ENCODE peak calls at places on chromosomes 2 and 18, in six cellular contexts. B is K562, W is A549, G is GM12878, I is endothelial cell of umbilical vein, Z is HepG2. X is an unnamed sample.

GRCh38 chr18:35355140-35355618 is 11.0 kb upstream of the ZNF24 start:
- DNase-seq in B (no peak), W (no peak), G (no peak), I (peak; percentile 86), Z (peak; percentile 85), X (peak; percentile 82)

GRCh38 chr18:64398320-64398719 is 249.4 kb upstream of the LINC00305 start:
- DNase-seq in B (no peak), W (no peak), G (no peak), I (no peak), Z (no peak), X (no peak)

GRCh38 chr2:239391286-239392071 is 9.3 kb downstream of the HDAC4 start:
- DNase-seq in B (no peak), W (no peak), G (no peak), I (no peak), Z (no peak), X (no peak)

GRCh38 chr18:38077219-38077618 is 511.6 kb upstream of the CELF4 start:
- DNase-seq in B (no peak), W (no peak), G (no peak), I (no peak), Z (no peak), X (peak; percentile 46)

GRCh38 chr2:11850082-11850481 is 103.7 kb downstream of the LPIN1 start:
- DNase-seq in B (no peak), W (no peak), G (no peak), I (no peak), Z (no peak), X (no peak)

GRCh38 chr2:121489944-121490585 is 40.6 kb upstream of the RNU4ATAC start:
- DNase-seq in B (no peak), W (no peak), G (no peak), I (no peak), Z (no peak), X (no peak)

GRCh38 chr2:71348302-71348701 is 16.7 kb downstream of the ZNF638 start:
- DNase-seq in B (peak; percentile 26), W (no peak), G (no peak), I (peak; percentile 48), Z (peak; percentile 16), X (peak; percentile 59)

GRCh38 chr2:120366698-120367097 is 20.8 kb downstream of the INHBB start:
- DNase-seq in B (no peak), W (no peak), G (no peak), I (no peak), Z (no peak), X (no peak)

GRCh38 chr2:230714122-230714453 is 1.4 kb downstream of the CAB39 start:
- DNase-seq in B (no peak), W (peak; percentile 30), G (no peak), I (peak; percentile 83), Z (peak; percentile 72), X (peak; percentile 84)

GRCh38 chr2:40373093-40373492 is 78.8 kb downstream of the SLC8A1 start:
- DNase-seq in B (no peak), W (no peak), G (no peak), I (no peak), Z (no peak), X (no peak)

GRCh38 chr2:131036696-131037397 is 56.4 kb downstream of the FAM168B start:
- DNase-seq in B (no peak), W (no peak), G (no peak), I (no peak), Z (no peak), X (no peak)

GRCh38 chr2:19648583-19648982 is 253.2 kb downstream of the TTC32 start:
- DNase-seq in B (no peak), W (peak; percentile 31), G (no peak), I (no peak), Z (no peak), X (no peak)

GRCh38 chr2:73290049-73290839 is 3.1 kb downstream of the EGR4 start:
- DNase-seq in B (no peak), W (peak; percentile 60), G (no peak), I (peak; percentile 40), Z (peak; percentile 61), X (peak; percentile 67)

GRCh38 chr2:191696001-191696400 is 18.1 kb downstream of the NABP1 start:
- DNase-seq in B (no peak), W (no peak), G (no peak), I (no peak), Z (no peak), X (no peak)

GRCh38 chr2:41998789-41999470 is 48.9 kb upstream of the PKDCC start:
- DNase-seq in B (no peak), W (no peak), G (no peak), I (no peak), Z (no peak), X (no peak)

GRCh38 chr2:182819412-182819811 is 47.0 kb downstream of the FRZB start:
- DNase-seq in B (no peak), W (no peak), G (no peak), I (no peak), Z (no peak), X (no peak)

GRCh38 chr2:182821172-182821571 is 45.3 kb downstream of the FRZB start:
- DNase-seq in B (no peak), W (no peak), G (no peak), I (no peak), Z (no peak), X (no peak)

GRCh38 chr2:182816856-182817255 is 49.6 kb downstream of the FRZB start:
- DNase-seq in B (no peak), W (no peak), G (no peak), I (no peak), Z (no peak), X (no peak)

GRCh38 chr2:182817558-182817957 is 48.9 kb downstream of the FRZB start:
- DNase-seq in B (no peak), W (no peak), G (no peak), I (no peak), Z (no peak), X (no peak)

GRCh38 chr2:182818541-182819308 is 47.7 kb downstream of the FRZB start:
- DNase-seq in B (no peak), W (no peak), G (no peak), I (no peak), Z (no peak), X (no peak)
- TF ChIP-seq MYC in B (no peak), W (no peak), G (no peak), I (no peak), Z (no peak), X (no peak)

GRCh38 chr2:224400886-224401632 is 848 bp downstream of the FAM124B start:
- DNase-seq in B (peak; percentile 13), W (no peak), G (no peak), I (peak; percentile 63), Z (no peak), X (no peak)
- H3K4me3 ChIP-seq in B (peak overlapping the region; percentile 45), W (no peak overlapping the region), G (no peak overlapping the region), I (peak overlapping the region; percentile 75), Z (no peak overlapping the region), X (no peak overlapping the region)

GRCh38 chr2:45275235-45275805 is 266.1 kb upstream of the SIX2 start:
- DNase-seq in B (no peak), W (no peak), G (no peak), I (peak; percentile 70), Z (peak; percentile 82), X (no peak)

GRCh38 chr2:45276914-45277313 is 267.7 kb upstream of the SIX2 start:
- DNase-seq in B (no peak), W (no peak), G (no peak), I (peak; percentile 35), Z (peak; percentile 70), X (no peak)

GRCh38 chr2:45274190-45274926 is 265.1 kb upstream of the SIX2 start:
- DNase-seq in B (no peak), W (no peak), G (no peak), I (no peak), Z (peak; percentile 95), X (no peak)

GRCh38 chr2:45273412-45274189 is 264.3 kb upstream of the SIX2 start:
- DNase-seq in B (no peak), W (no peak), G (no peak), I (no peak), Z (peak; percentile 98), X (no peak)

DNA sequence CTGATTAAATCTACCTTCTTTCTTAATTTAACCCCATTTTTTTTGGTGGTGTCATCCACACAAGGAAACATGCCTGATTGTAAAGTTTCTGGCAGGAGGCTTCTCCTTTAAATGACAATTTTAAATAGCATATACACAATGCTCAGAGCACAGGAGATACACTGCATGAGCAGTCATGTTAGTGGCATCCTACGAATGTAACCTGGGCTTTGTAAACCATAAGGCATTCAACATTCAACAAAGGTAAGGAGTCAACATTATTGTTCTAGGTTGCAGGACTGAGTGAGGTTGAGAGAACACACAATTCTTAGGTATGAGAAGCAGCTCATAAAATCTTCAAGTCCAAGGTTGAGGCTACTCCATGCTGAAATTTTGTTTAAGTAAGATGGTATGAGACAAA is 266.6 kb upstream of the SIX2 start:
- DNase-seq in B (no peak), W (no peak), G (no peak), I (no peak), Z (no peak), X (no peak)
- TF ChIP-seq MYC in B (no peak), W (no peak), G (no peak), I (no peak), Z (no peak), X (no peak)

DNA sequence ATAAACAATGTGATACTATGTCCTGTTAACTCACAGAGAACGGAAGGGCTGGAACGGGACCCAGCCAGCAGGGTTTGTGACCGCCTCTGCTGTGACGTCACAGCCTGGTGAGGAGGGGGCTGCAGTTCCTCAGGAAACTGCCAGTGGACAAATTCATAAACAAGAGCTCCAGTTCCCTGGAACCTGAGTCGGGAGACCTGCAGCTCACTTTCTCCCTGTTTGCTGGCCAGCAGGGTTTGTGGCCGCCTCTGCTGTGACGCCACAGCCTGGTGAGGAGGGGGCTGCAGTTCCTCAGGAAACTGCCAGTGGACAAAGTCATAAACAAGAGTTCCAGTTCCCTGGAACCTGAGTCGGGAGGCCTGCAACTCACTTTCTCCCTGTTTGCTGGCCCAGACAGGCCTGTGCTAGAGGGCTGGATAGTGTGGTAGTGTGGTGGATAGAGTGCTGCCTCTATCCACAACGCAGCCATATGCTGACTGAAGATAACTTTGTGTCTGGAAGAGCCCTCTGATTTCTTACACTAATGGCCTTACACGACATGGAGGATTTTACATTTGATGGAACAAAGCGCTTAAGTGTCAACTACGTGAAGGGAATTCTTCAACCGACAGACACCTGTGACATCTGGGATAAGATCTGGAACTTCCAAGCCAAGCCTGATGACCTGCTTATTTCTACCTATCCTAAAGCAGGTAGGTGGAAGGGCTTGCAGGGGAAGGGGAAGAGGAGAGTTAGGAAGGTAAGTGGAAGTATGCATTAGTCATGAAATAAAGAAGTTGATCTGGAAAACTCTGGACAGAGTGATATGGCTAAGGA is at the start of gene SULT1C4:
- DNase-seq in B (no peak), W (no peak), G (no peak), I (peak; percentile 95), Z (peak; percentile 63), X (no peak)
- H3K4me3 ChIP-seq in B (no peak within 1 kb of the TSS), W (no peak within 1 kb of the TSS), G (no peak within 1 kb of the TSS), I (peak within 1 kb of the TSS; percentile 41), Z (peak within 1 kb of the TSS; percentile 54), X (no peak within 1 kb of the TSS)

GRCh38 chr2:43159797-43160196 is 66.6 kb downstream of the ZFP36L2 start:
- DNase-seq in B (no peak), W (no peak), G (no peak), I (no peak), Z (no peak), X (peak; percentile 67)

GRCh38 chr2:43160778-43161177 is 65.6 kb downstream of the ZFP36L2 start:
- DNase-seq in B (no peak), W (no peak), G (no peak), I (no peak), Z (peak; percentile 54), X (no peak)

GRCh38 chr2:43157506-43158232 is 68.7 kb downstream of the ZFP36L2 start:
- DNase-seq in B (no peak), W (no peak), G (no peak), I (no peak), Z (peak; percentile 48), X (peak; percentile 61)

GRCh38 chr2:43155842-43156511 is 70.4 kb downstream of the ZFP36L2 start:
- DNase-seq in B (no peak), W (no peak), G (no peak), I (no peak), Z (no peak), X (no peak)

GRCh38 chr2:43158259-43158880 is 68.0 kb downstream of the ZFP36L2 start:
- DNase-seq in B (no peak), W (peak; percentile 79), G (no peak), I (peak; percentile 87), Z (peak; percentile 74), X (peak; percentile 95)
- TF ChIP-seq MYC in B (no peak), W (no peak), G (no peak), I (no peak), Z (peak; percentile 50), X (peak; percentile 60)

X was measured in NB4.